ENCODE peak calls at places on chromosomes 1 and 21, in four cellular contexts. Y is Peyer's patch, D is fibroblast of lung, B is GM12865. U is an unnamed sample.

GRCh38 chr1:172790245-172790644 is 131.3 kb downstream of the FASLG start:
- DNase-seq in Y (no peak), D (peak), B (no peak), U (no peak)

GRCh38 chr1:208652300-208653160 is 408.3 kb upstream of the PLXNA2 start:
- DNase-seq in Y (peak), D (peak), B (peak), U (no peak)

GRCh38 chr1:3625151-3625907 is 514 bp downstream of the TPRG1L start:
- DNase-seq in Y (peak), D (peak), B (peak), U (no peak)

GRCh38 chr21:31671931-31672330 is 12.4 kb downstream of the SOD1 start:
- DNase-seq in Y (no peak), D (no peak), B (no peak), U (no peak)

GRCh38 chr1:37415611-37416244 is 58.7 kb upstream of the ZC3H12A start:
- DNase-seq in Y (no peak), D (no peak), B (no peak), U (no peak)

GRCh38 chr1:182784556-182785171 is 4.9 kb upstream of the NPL start:
- DNase-seq in Y (no peak), D (peak), B (peak), U (no peak)

GRCh38 chr1:10821388-10821787 is 24.9 kb upstream of the CASZ1 start:
- DNase-seq in Y (no peak), D (no peak), B (no peak), U (no peak)

GRCh38 chr1:182249201-182249676 is 142.4 kb downstream of the GLUL start:
- DNase-seq in Y (peak), D (no peak), B (peak), U (no peak)

GRCh38 chr1:66383168-66383567 is 150.8 kb upstream of the SGIP1 start:
- DNase-seq in Y (no peak), D (peak), B (no peak), U (no peak)

GRCh38 chr21:14115646-14116045 is 95.1 kb downstream of the LIPI start:
- DNase-seq in Y (no peak), D (no peak), B (no peak), U (no peak)

GRCh38 chr1:179293340-179294327 is at the start of gene SOAT1:
- DNase-seq in Y (peak), D (peak), B (peak), U (peak)

GRCh38 chr1:84632975-84633427 is 57.3 kb downstream of the SSX2IP start:
- DNase-seq in Y (peak), D (peak), B (no peak), U (no peak)

GRCh38 chr1:167219646-167220536 is 795 bp upstream of the POU2F1 start:
- DNase-seq in Y (peak), D (peak), B (peak), U (peak)

GRCh38 chr21:38120984-38121855 is 135.6 kb upstream of the KCNJ15 start:
- DNase-seq in Y (no peak), D (no peak), B (no peak), U (no peak)

GRCh38 chr21:33434770-33435360 is 31.7 kb downstream of the IFNGR2 start:
- DNase-seq in Y (no peak), D (peak), B (peak), U (no peak)

GRCh38 chr1:37159102-37159501 is 124.8 kb upstream of the GRIK3 start:
- DNase-seq in Y (no peak), D (no peak), B (peak), U (no peak)

GRCh38 chr1:209648931-209649776 is 3.1 kb downstream of the LAMB3 start:
- DNase-seq in Y (peak), D (peak), B (no peak), U (no peak)

GRCh38 chr1:27525296-27526271 is 35.6 kb upstream of the WASF2 start:
- DNase-seq in Y (peak), D (no peak), B (peak), U (peak)

GRCh38 chr1:230301820-230302219 is 124.3 kb downstream of the PGBD5 start:
- DNase-seq in Y (no peak), D (no peak), B (no peak), U (no peak)

GRCh38 chr21:28982637-28983036 is 10.0 kb downstream of the LTN1 start:
- DNase-seq in Y (no peak), D (no peak), B (no peak), U (no peak)

GRCh38 chr1:187266051-187266450 is 437.3 kb downstream of the PLA2G4A start:
- DNase-seq in Y (no peak), D (no peak), B (no peak), U (no peak)

GRCh38 chr1:187261637-187262036 is 432.9 kb downstream of the PLA2G4A start:
- DNase-seq in Y (no peak), D (peak), B (no peak), U (no peak)

GRCh38 chr1:187267745-187268277 is 439.1 kb downstream of the PLA2G4A start:
- DNase-seq in Y (no peak), D (peak), B (no peak), U (no peak)

GRCh38 chr1:187264995-187265602 is 436.4 kb downstream of the PLA2G4A start:
- DNase-seq in Y (no peak), D (peak), B (peak), U (no peak)

GRCh38 chr1:187262731-187263130 is 434.0 kb downstream of the PLA2G4A start:
- DNase-seq in Y (no peak), D (no peak), B (no peak), U (no peak)
- TF ChIP-seq CTCF in Y (no peak), D (no peak), B (no peak), U (no peak)

GRCh38 chr1:207565546-207566468 is 69.8 kb downstream of the CR1 start:
- DNase-seq in Y (no peak), D (no peak), B (peak), U (no peak)
- TF ChIP-seq CTCF in Y (no peak), D (peak), B (peak), U (no peak)

GRCh38 chr1:202210370-202210769 is 16.8 kb downstream of the LGR6 start:
- DNase-seq in Y (no peak), D (peak), B (no peak), U (no peak)
- TF ChIP-seq CTCF in Y (no peak), D (no peak), B (no peak), U (no peak)

GRCh38 chr1:156051011-156051725 is 2.4 kb downstream of the UBQLN4 start:
- DNase-seq in Y (no peak), D (no peak), B (no peak), U (no peak)
- TF ChIP-seq CTCF in Y (no peak), D (no peak), B (no peak), U (no peak)

DNA sequence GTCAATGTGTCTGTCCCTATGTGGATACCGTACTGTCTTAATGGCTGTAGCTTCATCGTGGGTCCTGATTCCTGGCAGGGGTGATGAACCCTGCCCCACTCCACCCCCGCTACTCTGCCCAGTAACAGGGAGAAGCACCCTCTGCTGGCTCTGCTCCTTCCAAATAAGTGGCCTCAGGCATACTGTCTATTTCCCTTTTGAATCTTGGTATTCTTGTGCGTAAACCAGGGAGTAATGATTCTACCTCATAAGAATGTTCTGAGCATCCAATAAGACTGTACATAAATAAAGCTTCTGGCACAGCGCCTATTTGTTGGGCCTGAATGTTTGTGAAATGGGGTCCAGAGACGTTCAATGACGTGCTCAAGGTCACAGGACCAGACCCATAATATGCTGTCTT is 35.2 kb upstream of the CTPS1 start:
- DNase-seq in Y (peak), D (peak), B (no peak), U (no peak)
- TF ChIP-seq CTCF in Y (no peak), D (peak), B (no peak), U (no peak)

DNA sequence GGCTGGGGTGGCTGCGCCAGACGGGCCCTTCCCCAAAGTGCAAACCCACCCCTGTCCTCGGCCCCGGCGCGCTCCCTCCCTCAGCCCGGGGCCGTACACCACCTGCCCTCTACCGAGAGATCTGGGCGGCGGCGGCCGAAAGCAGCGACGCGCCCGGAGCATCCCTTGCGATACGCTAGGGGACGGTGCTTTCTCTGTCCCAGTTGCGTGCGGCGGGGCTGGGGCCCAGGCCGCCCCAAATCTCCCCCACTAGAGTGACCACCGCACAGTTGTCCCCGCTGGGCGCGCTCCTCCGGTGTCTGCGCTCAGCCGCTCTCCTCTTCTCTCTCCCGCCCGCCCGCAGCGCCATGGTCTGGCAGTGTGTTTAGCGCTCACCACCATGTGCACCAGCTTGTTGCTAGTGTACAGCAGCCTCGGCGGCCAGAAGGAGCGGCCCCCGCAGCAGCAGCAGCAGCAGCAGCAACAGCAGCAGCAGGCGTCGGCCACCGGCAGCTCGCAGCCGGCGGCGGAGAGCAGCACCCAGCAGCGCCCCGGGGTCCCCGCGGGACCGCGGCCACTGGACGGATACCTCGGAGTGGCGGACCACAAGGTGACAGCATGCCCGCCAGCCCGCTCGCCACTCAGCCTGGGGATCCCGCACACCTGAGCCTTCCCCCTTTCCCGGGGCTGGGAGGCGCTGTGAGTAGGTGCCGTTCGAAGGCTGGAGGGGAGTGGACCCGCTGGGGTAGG is 1.0 kb downstream of the ST6GALNAC5 start:
- DNase-seq in Y (peak), D (peak), B (no peak), U (no peak)
- TF ChIP-seq CTCF in Y (no peak), D (no peak), B (no peak), U (no peak)

GRCh38 chr1:6414443-6414844 is 5.3 kb downstream of the HES2 start:
- DNase-seq in Y (no peak), D (peak), B (peak), U (no peak)
- TF ChIP-seq CTCF in Y (no peak), D (peak), B (peak), U (no peak)